ENCODE peak calls at places on chromosome 5, in five cellular contexts. One of them, this sample, is unnamed.

GRCh38 chr5:129361441-129362025 is 98.6 kb upstream of the ADAMTS19 start:
- DNase-seq in H1: no peak
- DNase-seq in mesenchymal stem cell: peak
- DNase-seq in neuronal stem cell: no peak
- DNase-seq in IMR-90: peak
- DNase-seq in this sample: no peak

GRCh38 chr5:122300374-122300773 is 11.7 kb upstream of the SNCAIP start:
- DNase-seq in IMR-90: no peak
- DNase-seq in neuronal stem cell: no peak
- DNase-seq in H1: no peak
- DNase-seq in mesenchymal stem cell: no peak
- DNase-seq in this sample: no peak

GRCh38 chr5:14453486-14453885 is 128.1 kb upstream of the OTULINL start:
- DNase-seq in H1: no peak
- DNase-seq in IMR-90: no peak
- DNase-seq in mesenchymal stem cell: no peak
- DNase-seq in neuronal stem cell: no peak
- DNase-seq in this sample: no peak

GRCh38 chr5:176436641-176437040 is 11.5 kb upstream of the FAF2 start:
- DNase-seq in H1: no peak
- DNase-seq in neuronal stem cell: no peak
- DNase-seq in mesenchymal stem cell: peak
- DNase-seq in IMR-90: peak
- DNase-seq in this sample: no peak

GRCh38 chr5:87132696-87133095 is 135.0 kb upstream of the RASA1 start:
- DNase-seq in mesenchymal stem cell: no peak
- DNase-seq in H1: no peak
- DNase-seq in neuronal stem cell: no peak
- DNase-seq in IMR-90: no peak
- DNase-seq in this sample: no peak

GRCh38 chr5:170486366-170486765 is 17.5 kb upstream of the KCNIP1 start:
- DNase-seq in H1: no peak
- DNase-seq in neuronal stem cell: no peak
- DNase-seq in IMR-90: no peak
- DNase-seq in mesenchymal stem cell: no peak
- DNase-seq in this sample: no peak

GRCh38 chr5:76689321-76690026 is 26.5 kb upstream of the F2R start:
- DNase-seq in IMR-90: peak
- DNase-seq in mesenchymal stem cell: peak
- DNase-seq in neuronal stem cell: no peak
- DNase-seq in H1: no peak
- DNase-seq in this sample: no peak

GRCh38 chr5:6107675-6108539 is 270.4 kb downstream of the MED10 start:
- DNase-seq in IMR-90: no peak
- DNase-seq in neuronal stem cell: no peak
- DNase-seq in mesenchymal stem cell: no peak
- DNase-seq in H1: no peak
- DNase-seq in this sample: no peak

GRCh38 chr5:53568868-53569267 is 8.4 kb downstream of the NDUFS4 start:
- DNase-seq in neuronal stem cell: no peak
- DNase-seq in H1: no peak
- DNase-seq in IMR-90: peak
- DNase-seq in mesenchymal stem cell: no peak
- DNase-seq in this sample: no peak

GRCh38 chr5:168131519-168131918 is 159.9 kb upstream of the WWC1 start:
- DNase-seq in neuronal stem cell: no peak
- DNase-seq in mesenchymal stem cell: no peak
- DNase-seq in H1: no peak
- DNase-seq in IMR-90: no peak
- DNase-seq in this sample: no peak

GRCh38 chr5:91183743-91184142 is 199.4 kb downstream of the ARRDC3 start:
- DNase-seq in H1: peak
- DNase-seq in mesenchymal stem cell: no peak
- DNase-seq in IMR-90: no peak
- DNase-seq in neuronal stem cell: no peak
- DNase-seq in this sample: no peak

GRCh38 chr5:87210076-87210475 is 57.6 kb upstream of the RASA1 start:
- DNase-seq in IMR-90: peak
- DNase-seq in mesenchymal stem cell: no peak
- DNase-seq in H1: no peak
- DNase-seq in neuronal stem cell: no peak
- DNase-seq in this sample: no peak

GRCh38 chr5:123142206-123142915 is 53.3 kb downstream of the PRDM6 start:
- DNase-seq in neuronal stem cell: no peak
- DNase-seq in IMR-90: no peak
- DNase-seq in H1: no peak
- DNase-seq in mesenchymal stem cell: no peak
- DNase-seq in this sample: no peak

GRCh38 chr5:68033961-68034581 is 181.5 kb upstream of the PIK3R1 start:
- DNase-seq in H1: no peak
- DNase-seq in mesenchymal stem cell: peak
- DNase-seq in IMR-90: peak
- DNase-seq in neuronal stem cell: no peak
- DNase-seq in this sample: no peak

GRCh38 chr5:74296685-74297084 is 343.8 kb downstream of the ENC1 start:
- DNase-seq in IMR-90: peak
- DNase-seq in neuronal stem cell: no peak
- DNase-seq in mesenchymal stem cell: peak
- DNase-seq in H1: no peak
- DNase-seq in this sample: no peak

GRCh38 chr5:120529386-120529785 is 65.3 kb downstream of the PRR16 start:
- DNase-seq in IMR-90: no peak
- DNase-seq in neuronal stem cell: no peak
- DNase-seq in mesenchymal stem cell: no peak
- DNase-seq in H1: no peak
- DNase-seq in this sample: no peak

GRCh38 chr5:159469496-159470370 is 139.4 kb upstream of the IL12B start:
- DNase-seq in IMR-90: no peak
- DNase-seq in H1: no peak
- DNase-seq in mesenchymal stem cell: no peak
- DNase-seq in neuronal stem cell: no peak
- DNase-seq in this sample: no peak

GRCh38 chr5:137478043-137478442 is 21.1 kb downstream of the SPOCK1 start:
- DNase-seq in mesenchymal stem cell: no peak
- DNase-seq in neuronal stem cell: no peak
- DNase-seq in IMR-90: no peak
- DNase-seq in H1: no peak
- DNase-seq in this sample: no peak

GRCh38 chr5:159878988-159879471 is 37.3 kb upstream of the ADRA1B start:
- DNase-seq in neuronal stem cell: peak
- DNase-seq in H1: peak
- DNase-seq in mesenchymal stem cell: peak
- DNase-seq in IMR-90: peak
- DNase-seq in this sample: peak

GRCh38 chr5:145936401-145937131 is at the start of gene SH3RF2:
- DNase-seq in mesenchymal stem cell: peak
- DNase-seq in neuronal stem cell: peak
- DNase-seq in IMR-90: peak
- DNase-seq in H1: peak
- DNase-seq in this sample: peak

GRCh38 chr5:92838253-92838652 is 742.8 kb downstream of the NR2F1-AS1 start:
- DNase-seq in mesenchymal stem cell: no peak
- DNase-seq in IMR-90: no peak
- DNase-seq in H1: no peak
- DNase-seq in neuronal stem cell: no peak
- DNase-seq in this sample: peak

GRCh38 chr5:128596071-128596470 is 58.0 kb upstream of the FBN2 start:
- DNase-seq in neuronal stem cell: no peak
- DNase-seq in mesenchymal stem cell: no peak
- DNase-seq in H1: no peak
- DNase-seq in IMR-90: peak
- DNase-seq in this sample: no peak

GRCh38 chr5:95841914-95842812 is 19.6 kb upstream of the GLRX start:
- DNase-seq in neuronal stem cell: no peak
- DNase-seq in mesenchymal stem cell: peak
- DNase-seq in IMR-90: peak
- DNase-seq in H1: no peak
- DNase-seq in this sample: no peak

GRCh38 chr5:84274585-84275468 is 109.9 kb downstream of the EDIL3 start:
- DNase-seq in neuronal stem cell: peak
- DNase-seq in IMR-90: peak
- DNase-seq in mesenchymal stem cell: peak
- DNase-seq in H1: no peak
- DNase-seq in this sample: no peak

GRCh38 chr5:130074820-130075219 is 170.6 kb downstream of the CHSY3 start:
- DNase-seq in neuronal stem cell: no peak
- DNase-seq in IMR-90: no peak
- DNase-seq in H1: no peak
- DNase-seq in mesenchymal stem cell: no peak
- DNase-seq in this sample: no peak

GRCh38 chr5:961711-962240 is 46.8 kb upstream of the NKD2 start:
- DNase-seq in IMR-90: no peak
- DNase-seq in H1: no peak
- DNase-seq in neuronal stem cell: no peak
- DNase-seq in mesenchymal stem cell: no peak
- DNase-seq in this sample: peak

GRCh38 chr5:1494780-1495524 is 28.8 kb downstream of the LPCAT1 start:
- DNase-seq in IMR-90: no peak
- DNase-seq in mesenchymal stem cell: no peak
- DNase-seq in neuronal stem cell: no peak
- DNase-seq in H1: no peak
- DNase-seq in this sample: no peak

GRCh38 chr5:160852049-160852448 is at the start of gene ATP10B:
- DNase-seq in H1: no peak
- DNase-seq in IMR-90: no peak
- DNase-seq in neuronal stem cell: no peak
- DNase-seq in mesenchymal stem cell: no peak
- DNase-seq in this sample: no peak

GRCh38 chr5:76367623-76368366 is 35.3 kb upstream of the IQGAP2 start:
- DNase-seq in H1: no peak
- DNase-seq in IMR-90: peak
- DNase-seq in mesenchymal stem cell: peak
- DNase-seq in neuronal stem cell: no peak
- DNase-seq in this sample: no peak

GRCh38 chr5:116495786-116496185 is 78.8 kb downstream of the SEMA6A start:
- DNase-seq in mesenchymal stem cell: no peak
- DNase-seq in IMR-90: no peak
- DNase-seq in H1: no peak
- DNase-seq in neuronal stem cell: no peak
- DNase-seq in this sample: no peak
- H3K14ac ChIP-seq in mesenchymal stem cell: no peak
- H3K14ac ChIP-seq in IMR-90: no peak
- H3K14ac ChIP-seq in H1: no peak
- H3K14ac ChIP-seq in neuronal stem cell: no peak
- H3K14ac ChIP-seq in this sample: no peak

GRCh38 chr5:131260895-131261294 is 3.0 kb upstream of the CDC42SE2 start:
- DNase-seq in neuronal stem cell: no peak
- DNase-seq in IMR-90: no peak
- DNase-seq in H1: no peak
- DNase-seq in mesenchymal stem cell: no peak
- DNase-seq in this sample: no peak

GRCh38 chr5:131262953-131263541 is 806 bp upstream of the CDC42SE2 start:
- DNase-seq in mesenchymal stem cell: no peak
- DNase-seq in neuronal stem cell: no peak
- DNase-seq in H1: no peak
- DNase-seq in IMR-90: no peak
- DNase-seq in this sample: no peak

GRCh38 chr5:131263648-131264452 is at the start of gene CDC42SE2:
- DNase-seq in mesenchymal stem cell: peak
- DNase-seq in H1: peak
- DNase-seq in IMR-90: peak
- DNase-seq in neuronal stem cell: peak
- DNase-seq in this sample: peak

GRCh38 chr5:131259326-131259725 is 4.5 kb upstream of the CDC42SE2 start:
- DNase-seq in IMR-90: peak
- DNase-seq in H1: no peak
- DNase-seq in neuronal stem cell: no peak
- DNase-seq in mesenchymal stem cell: no peak
- DNase-seq in this sample: no peak

GRCh38 chr5:131261483-131261882 is 2.4 kb upstream of the CDC42SE2 start:
- DNase-seq in mesenchymal stem cell: no peak
- DNase-seq in H1: no peak
- DNase-seq in IMR-90: no peak
- DNase-seq in neuronal stem cell: no peak
- DNase-seq in this sample: no peak
- H3K27ac ChIP-seq in mesenchymal stem cell: no peak
- H3K27ac ChIP-seq in H1: no peak
- H3K27ac ChIP-seq in IMR-90: no peak
- H3K27ac ChIP-seq in neuronal stem cell: no peak
- H3K27ac ChIP-seq in this sample: no peak

DNA sequence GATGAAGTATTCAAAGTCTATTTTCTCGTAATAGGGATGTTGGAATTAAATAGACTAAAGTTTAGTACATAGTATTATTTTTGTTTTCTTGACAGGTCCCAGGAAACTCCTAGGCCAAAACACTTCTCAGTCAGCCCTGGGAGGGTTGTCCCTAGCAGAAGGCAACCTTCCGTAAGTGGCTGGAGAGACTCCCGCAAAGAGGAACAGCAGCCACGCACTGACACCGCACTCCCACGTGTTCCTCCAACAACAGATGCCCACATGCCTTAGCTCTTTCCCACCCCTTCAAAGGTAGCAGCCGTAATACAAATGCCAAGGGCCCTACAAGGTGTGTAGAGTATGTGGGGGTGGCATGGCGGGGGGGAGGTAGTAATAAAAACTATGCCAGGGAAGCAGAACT is 28.4 kb downstream of the PCDHGC5 start:
- DNase-seq in IMR-90: no peak
- DNase-seq in neuronal stem cell: no peak
- DNase-seq in mesenchymal stem cell: no peak
- DNase-seq in H1: no peak
- DNase-seq in this sample: no peak
- H3K14ac ChIP-seq in IMR-90: peak
- H3K14ac ChIP-seq in neuronal stem cell: no peak
- H3K14ac ChIP-seq in mesenchymal stem cell: peak
- H3K14ac ChIP-seq in H1: no peak
- H3K14ac ChIP-seq in this sample: no peak

GRCh38 chr5:124889850-124890249 is 143.4 kb upstream of the ZNF608 start:
- DNase-seq in H1: no peak
- DNase-seq in IMR-90: no peak
- DNase-seq in mesenchymal stem cell: no peak
- DNase-seq in neuronal stem cell: no peak
- DNase-seq in this sample: no peak
- H3K27ac ChIP-seq in H1: no peak
- H3K27ac ChIP-seq in IMR-90: no peak
- H3K27ac ChIP-seq in mesenchymal stem cell: no peak
- H3K27ac ChIP-seq in neuronal stem cell: no peak
- H3K27ac ChIP-seq in this sample: no peak

GRCh38 chr5:150033334-150033733 is 32.8 kb downstream of the HMGXB3 start:
- DNase-seq in IMR-90: no peak
- DNase-seq in H1: no peak
- DNase-seq in neuronal stem cell: no peak
- DNase-seq in mesenchymal stem cell: no peak
- DNase-seq in this sample: no peak
- H3K14ac ChIP-seq in IMR-90: no peak
- H3K14ac ChIP-seq in H1: no peak
- H3K14ac ChIP-seq in neuronal stem cell: no peak
- H3K14ac ChIP-seq in mesenchymal stem cell: no peak
- H3K14ac ChIP-seq in this sample: no peak

This sample was measured in H9.